ENCODE peak calls at places on chromosomes 11 and 22, in six cellular contexts. K is fibroblast of lung; G is naive thymus-derived CD8-positive, alpha-beta T cell; R is transverse colon; L is pons; H is endothelial cell of umbilical vein. C is an unnamed sample.

GRCh38 chr11:55714982-55715888 is 53.2 kb downstream of the OR4C6 start:
- DNase-seq in K (no peak), R (no peak), H (no peak), G (no peak), L (no peak), C (no peak)

GRCh38 chr11:134863294-134863693 is 451.3 kb upstream of the B3GAT1 start:
- DNase-seq in H (no peak), G (no peak), L (no peak), R (no peak), K (no peak), C (no peak)

GRCh38 chr11:27055065-27055682 is 14.6 kb downstream of the BBOX1 start:
- DNase-seq in G (no peak), H (no peak), R (peak), L (no peak), K (peak), C (peak)

GRCh38 chr11:10302294-10302743 is 2.6 kb upstream of the ADM start:
- DNase-seq in R (no peak), G (no peak), L (no peak), K (peak), H (no peak), C (no peak)

GRCh38 chr11:16081756-16082531 is 274.4 kb downstream of the SOX6 start:
- DNase-seq in G (no peak), L (peak), K (no peak), H (no peak), R (no peak), C (no peak)

GRCh38 chr11:101748572-101748971 is 164.8 kb upstream of the TRPC6 start:
- DNase-seq in G (no peak), K (no peak), R (no peak), L (no peak), H (no peak), C (no peak)

GRCh38 chr11:92391866-92392265 is 167.2 kb downstream of the FAT3 start:
- DNase-seq in L (no peak), K (no peak), G (no peak), R (no peak), H (no peak), C (no peak)

GRCh38 chr11:17803751-17804334 is 69.3 kb downstream of the KCNC1 start:
- DNase-seq in G (no peak), R (no peak), K (no peak), L (no peak), H (no peak), C (no peak)

GRCh38 chr11:110896358-110896757 is 184.1 kb upstream of the ARHGAP20 start:
- DNase-seq in G (no peak), K (peak), H (no peak), R (no peak), L (no peak), C (peak)

GRCh38 chr22:36768616-36769015 is 7.3 kb downstream of the IFT27 start:
- DNase-seq in G (no peak), K (no peak), L (no peak), R (no peak), H (no peak), C (no peak)

GRCh38 chr11:12410006-12410728 is 32.8 kb downstream of the PARVA start:
- DNase-seq in G (no peak), L (peak), K (peak), H (peak), R (no peak), C (peak)

GRCh38 chr22:21587803-21588611 is 20.5 kb downstream of the UBE2L3 start:
- DNase-seq in G (no peak), K (peak), R (peak), L (peak), H (no peak), C (peak)

GRCh38 chr11:15361316-15361715 is 246.6 kb downstream of the INSC start:
- DNase-seq in L (no peak), H (no peak), K (no peak), G (no peak), R (no peak), C (no peak)

C was measured in fibroblast of pulmonary artery.